ENCODE peak calls at places on chromosome 18, in ten cellular contexts. N is fibroblast of pulmonary artery; Y is LHCN-M2; F is NCI-H460; D is stomach; C is activated CD8-positive, alpha-beta memory T cell treated with anti-CD3 and anti-CD28 coated beads for 1 hour; G is activated B cell treated with CpG ODN at 0.5 μM for 24 hours; L is posterior vena cava; T is stimulated activated CD8-positive, alpha-beta memory T cell treated with anti-CD3 and anti-CD28 coated beads, Interleukin-15, amount 100 ng/mL, for 24 hours; O is Right ventricle myocardium superior. X is an unnamed sample.

GRCh38 chr18:32777049-32777448 is 4.2 kb upstream of the KLHL14 start:
- DNase-seq in N (no peak), Y (peak; percentile 3), F (no peak), D (no peak), C (no peak), G (no peak), L (no peak), T (no peak), O (no peak), X (peak; percentile 71)

GRCh38 chr18:37986665-37987064 is 421.1 kb upstream of the CELF4 start:
- DNase-seq in N (no peak), Y (no peak), F (no peak), D (no peak), C (no peak), G (no peak), L (no peak), T (no peak), O (no peak), X (no peak)

GRCh38 chr18:21904856-21905255 is 164.3 kb downstream of the MIB1 start:
- DNase-seq in N (no peak), Y (no peak), F (no peak), D (no peak), C (no peak), G (no peak), L (peak; percentile 82), T (no peak), O (peak; percentile 48), X (no peak)

GRCh38 chr18:37231251-37231650 is 334.3 kb downstream of the CELF4 start:
- DNase-seq in N (no peak), Y (no peak), F (no peak), D (no peak), C (no peak), G (no peak), L (no peak), T (no peak), O (no peak), X (no peak)

GRCh38 chr18:23498062-23498582 is 5.2 kb upstream of the RMC1 start:
- DNase-seq in N (no peak), Y (no peak), F (no peak), D (no peak), C (no peak), G (no peak), L (no peak), T (no peak), O (no peak), X (no peak)

GRCh38 chr18:10406172-10406663 is 48.2 kb upstream of the APCDD1 start:
- DNase-seq in N (no peak), Y (no peak), F (no peak), D (peak; percentile 72), C (no peak), G (no peak), L (no peak), T (no peak), O (no peak), X (no peak)

GRCh38 chr18:58565021-58565420 is 63.9 kb downstream of the ALPK2 start:
- DNase-seq in N (no peak), Y (no peak), F (no peak), D (no peak), C (no peak), G (no peak), L (no peak), T (no peak), O (no peak), X (no peak)

GRCh38 chr18:74378179-74378682 is 62.6 kb downstream of the C18orf63 start:
- DNase-seq in N (no peak), Y (no peak), F (no peak), D (no peak), C (no peak), G (no peak), L (no peak), T (no peak), O (no peak), X (no peak)

GRCh38 chr18:13218376-13219011 is at the start of gene LDLRAD4:
- DNase-seq in N (no peak), Y (no peak), F (no peak), D (peak; percentile 39), C (no peak), G (no peak), L (peak; percentile 88), T (no peak), O (peak; percentile 72), X (no peak)

GRCh38 chr18:49178736-49179135 is 228.0 kb upstream of the SMAD7 start:
- DNase-seq in N (peak; percentile 52), Y (no peak), F (peak; percentile 1), D (peak; percentile 34), C (no peak), G (no peak), L (no peak), T (no peak), O (no peak), X (peak; percentile 33)

GRCh38 chr18:79769698-79770500 is 27.8 kb upstream of the KCNG2 start:
- DNase-seq in N (no peak), Y (no peak), F (no peak), D (no peak), C (no peak), G (no peak), L (peak; percentile 76), T (no peak), O (no peak), X (no peak)

GRCh38 chr18:55841314-55841713 is 253.3 kb upstream of the TCF4 start:
- DNase-seq in N (no peak), Y (no peak), F (no peak), D (no peak), C (no peak), G (no peak), L (no peak), T (no peak), O (no peak), X (no peak)

GRCh38 chr18:33812186-33812585 is 234.2 kb downstream of the ASXL3 start:
- DNase-seq in N (no peak), Y (no peak), F (no peak), D (no peak), C (no peak), G (no peak), L (no peak), T (no peak), O (no peak), X (no peak)

GRCh38 chr18:33664528-33664927 is 86.5 kb downstream of the ASXL3 start:
- DNase-seq in N (no peak), Y (no peak), F (no peak), D (no peak), C (no peak), G (no peak), L (no peak), T (no peak), O (no peak), X (no peak)